ENCODE peak calls at places on chromosomes 3 and 15, in nine cellular contexts. One of them, this sample, is unnamed.

GRCh38 chr15:51865291-51865690 is 35.8 kb downstream of the TMOD3 start:
- DNase-seq in ovary: no peak
- DNase-seq in GM12878: no peak
- DNase-seq in transverse colon: no peak
- DNase-seq in HepG2: no peak
- DNase-seq in stomach: no peak
- DNase-seq in upper lobe of left lung: no peak
- DNase-seq in esophagus muscularis mucosa: no peak
- DNase-seq in tibial nerve: no peak
- DNase-seq in this sample: no peak

GRCh38 chr15:66646799-66647198 is 55.2 kb upstream of the SMAD6 start:
- DNase-seq in tibial nerve: no peak
- DNase-seq in transverse colon: no peak
- DNase-seq in esophagus muscularis mucosa: no peak
- DNase-seq in upper lobe of left lung: no peak
- DNase-seq in stomach: no peak
- DNase-seq in HepG2: no peak
- DNase-seq in GM12878: no peak
- DNase-seq in ovary: no peak
- DNase-seq in this sample: no peak

GRCh38 chr3:169998668-169999131 is 32.1 kb downstream of the SEC62 start:
- DNase-seq in esophagus muscularis mucosa: no peak
- DNase-seq in GM12878: no peak
- DNase-seq in tibial nerve: no peak
- DNase-seq in HepG2: peak
- DNase-seq in upper lobe of left lung: no peak
- DNase-seq in ovary: no peak
- DNase-seq in stomach: no peak
- DNase-seq in transverse colon: no peak
- DNase-seq in this sample: no peak

GRCh38 chr15:70259640-70260066 is 161.9 kb upstream of the TLE3 start:
- DNase-seq in esophagus muscularis mucosa: no peak
- DNase-seq in transverse colon: no peak
- DNase-seq in stomach: no peak
- DNase-seq in GM12878: no peak
- DNase-seq in ovary: no peak
- DNase-seq in tibial nerve: no peak
- DNase-seq in upper lobe of left lung: no peak
- DNase-seq in HepG2: peak
- DNase-seq in this sample: no peak

GRCh38 chr3:137110392-137110996 is 152.7 kb downstream of the IL20RB start:
- DNase-seq in GM12878: no peak
- DNase-seq in ovary: no peak
- DNase-seq in stomach: no peak
- DNase-seq in esophagus muscularis mucosa: no peak
- DNase-seq in HepG2: peak
- DNase-seq in upper lobe of left lung: no peak
- DNase-seq in transverse colon: no peak
- DNase-seq in tibial nerve: peak
- DNase-seq in this sample: no peak

GRCh38 chr15:85311647-85312046 is 68.8 kb upstream of the AKAP13 start:
- DNase-seq in stomach: no peak
- DNase-seq in tibial nerve: no peak
- DNase-seq in esophagus muscularis mucosa: no peak
- DNase-seq in GM12878: no peak
- DNase-seq in transverse colon: no peak
- DNase-seq in HepG2: no peak
- DNase-seq in upper lobe of left lung: no peak
- DNase-seq in ovary: no peak
- DNase-seq in this sample: no peak

GRCh38 chr3:121957674-121958419 is 63.6 kb downstream of the SLC15A2 start:
- DNase-seq in tibial nerve: no peak
- DNase-seq in upper lobe of left lung: peak
- DNase-seq in stomach: no peak
- DNase-seq in GM12878: peak
- DNase-seq in ovary: no peak
- DNase-seq in HepG2: no peak
- DNase-seq in esophagus muscularis mucosa: no peak
- DNase-seq in transverse colon: no peak
- DNase-seq in this sample: no peak

GRCh38 chr3:16079519-16079918 is 95.0 kb upstream of the GALNT15 start:
- DNase-seq in tibial nerve: no peak
- DNase-seq in upper lobe of left lung: no peak
- DNase-seq in transverse colon: no peak
- DNase-seq in ovary: no peak
- DNase-seq in HepG2: no peak
- DNase-seq in stomach: no peak
- DNase-seq in GM12878: no peak
- DNase-seq in esophagus muscularis mucosa: no peak
- DNase-seq in this sample: no peak

GRCh38 chr3:33139996-33140395 is 26.2 kb downstream of the CRTAP start:
- DNase-seq in tibial nerve: no peak
- DNase-seq in esophagus muscularis mucosa: no peak
- DNase-seq in upper lobe of left lung: no peak
- DNase-seq in HepG2: no peak
- DNase-seq in ovary: no peak
- DNase-seq in stomach: no peak
- DNase-seq in GM12878: no peak
- DNase-seq in transverse colon: no peak
- DNase-seq in this sample: no peak

GRCh38 chr3:29686889-29687592 is 406.2 kb downstream of the RBMS3 start:
- DNase-seq in HepG2: no peak
- DNase-seq in GM12878: peak
- DNase-seq in ovary: no peak
- DNase-seq in stomach: no peak
- DNase-seq in transverse colon: no peak
- DNase-seq in tibial nerve: no peak
- DNase-seq in upper lobe of left lung: no peak
- DNase-seq in esophagus muscularis mucosa: no peak
- DNase-seq in this sample: no peak

GRCh38 chr3:177150970-177151627 is 46.2 kb downstream of the TBL1XR1 start:
- DNase-seq in upper lobe of left lung: no peak
- DNase-seq in tibial nerve: no peak
- DNase-seq in HepG2: peak
- DNase-seq in transverse colon: no peak
- DNase-seq in ovary: no peak
- DNase-seq in esophagus muscularis mucosa: no peak
- DNase-seq in stomach: no peak
- DNase-seq in GM12878: peak
- DNase-seq in this sample: no peak

GRCh38 chr15:41870689-41871081 is 23.2 kb downstream of the SPTBN5 start:
- DNase-seq in upper lobe of left lung: no peak
- DNase-seq in ovary: peak
- DNase-seq in tibial nerve: no peak
- DNase-seq in HepG2: no peak
- DNase-seq in esophagus muscularis mucosa: no peak
- DNase-seq in transverse colon: no peak
- DNase-seq in GM12878: no peak
- DNase-seq in stomach: no peak
- DNase-seq in this sample: no peak

GRCh38 chr3:49357466-49358216 is 512 bp downstream of the GPX1 start:
- DNase-seq in stomach: peak
- DNase-seq in tibial nerve: peak
- DNase-seq in GM12878: no peak
- DNase-seq in transverse colon: peak
- DNase-seq in esophagus muscularis mucosa: no peak
- DNase-seq in HepG2: no peak
- DNase-seq in upper lobe of left lung: peak
- DNase-seq in ovary: peak
- DNase-seq in this sample: peak

GRCh38 chr3:45109736-45110135 is 36.4 kb downstream of the CDCP1 start:
- DNase-seq in transverse colon: no peak
- DNase-seq in upper lobe of left lung: no peak
- DNase-seq in ovary: no peak
- DNase-seq in stomach: no peak
- DNase-seq in GM12878: no peak
- DNase-seq in HepG2: no peak
- DNase-seq in tibial nerve: no peak
- DNase-seq in esophagus muscularis mucosa: no peak
- DNase-seq in this sample: no peak

GRCh38 chr3:45106874-45107273 is 39.3 kb downstream of the CDCP1 start:
- DNase-seq in ovary: no peak
- DNase-seq in HepG2: no peak
- DNase-seq in upper lobe of left lung: no peak
- DNase-seq in transverse colon: no peak
- DNase-seq in GM12878: no peak
- DNase-seq in tibial nerve: no peak
- DNase-seq in stomach: no peak
- DNase-seq in esophagus muscularis mucosa: no peak
- DNase-seq in this sample: no peak

GRCh38 chr3:45112939-45113338 is 33.2 kb downstream of the CDCP1 start:
- DNase-seq in stomach: no peak
- DNase-seq in GM12878: no peak
- DNase-seq in esophagus muscularis mucosa: no peak
- DNase-seq in tibial nerve: no peak
- DNase-seq in HepG2: no peak
- DNase-seq in upper lobe of left lung: no peak
- DNase-seq in ovary: no peak
- DNase-seq in transverse colon: no peak
- DNase-seq in this sample: no peak

GRCh38 chr3:45113625-45114050 is 32.5 kb downstream of the CDCP1 start:
- DNase-seq in transverse colon: no peak
- DNase-seq in GM12878: no peak
- DNase-seq in tibial nerve: no peak
- DNase-seq in ovary: no peak
- DNase-seq in HepG2: no peak
- DNase-seq in stomach: peak
- DNase-seq in esophagus muscularis mucosa: no peak
- DNase-seq in upper lobe of left lung: no peak
- DNase-seq in this sample: no peak

GRCh38 chr3:45110185-45110833 is 35.9 kb downstream of the CDCP1 start:
- DNase-seq in GM12878: no peak
- DNase-seq in ovary: no peak
- DNase-seq in esophagus muscularis mucosa: no peak
- DNase-seq in transverse colon: peak
- DNase-seq in HepG2: peak
- DNase-seq in tibial nerve: no peak
- DNase-seq in stomach: no peak
- DNase-seq in upper lobe of left lung: peak
- DNase-seq in this sample: no peak
- H3K4me3 ChIP-seq in GM12878: no peak
- H3K4me3 ChIP-seq in ovary: no peak
- H3K4me3 ChIP-seq in esophagus muscularis mucosa: no peak
- H3K4me3 ChIP-seq in transverse colon: no peak
- H3K4me3 ChIP-seq in HepG2: no peak
- H3K4me3 ChIP-seq in tibial nerve: no peak
- H3K4me3 ChIP-seq in stomach: no peak
- H3K4me3 ChIP-seq in upper lobe of left lung: peak
- H3K4me3 ChIP-seq in this sample: no peak

DNA sequence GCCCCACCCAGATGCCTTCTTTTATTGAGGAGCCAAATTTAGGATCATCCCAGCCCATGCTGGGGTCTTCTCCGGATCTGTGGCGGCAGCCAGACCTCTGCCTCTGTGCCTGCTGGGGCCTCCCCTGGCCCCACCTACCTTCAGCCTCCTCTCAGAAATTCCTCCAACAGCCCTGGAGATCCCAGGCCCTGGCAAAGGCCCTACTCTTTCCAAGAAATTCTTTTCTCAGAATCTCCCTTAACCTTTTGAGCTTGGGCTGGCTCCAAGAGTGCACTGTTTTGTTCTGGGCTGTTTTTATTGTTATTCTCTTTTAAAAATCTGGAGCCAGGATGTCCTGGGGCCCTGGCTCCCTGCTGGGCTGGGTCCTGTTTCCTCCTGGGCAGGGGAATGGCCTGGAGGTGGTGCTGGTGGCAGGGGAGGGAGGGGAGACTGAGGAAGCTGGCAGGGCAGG is 57.8 kb downstream of the GRIP2 start:
- DNase-seq in HepG2: no peak
- DNase-seq in esophagus muscularis mucosa: no peak
- DNase-seq in GM12878: no peak
- DNase-seq in stomach: no peak
- DNase-seq in upper lobe of left lung: no peak
- DNase-seq in tibial nerve: peak
- DNase-seq in ovary: peak
- DNase-seq in transverse colon: no peak
- DNase-seq in this sample: no peak
- TF ChIP-seq EP300 in HepG2: no peak
- TF ChIP-seq EP300 in esophagus muscularis mucosa: no peak
- TF ChIP-seq EP300 in GM12878: no peak
- TF ChIP-seq EP300 in stomach: no peak
- TF ChIP-seq EP300 in upper lobe of left lung: no peak
- TF ChIP-seq EP300 in tibial nerve: peak
- TF ChIP-seq EP300 in ovary: no peak
- TF ChIP-seq EP300 in transverse colon: no peak
- TF ChIP-seq EP300 in this sample: no peak

GRCh38 chr3:39166134-39166710 is 12.8 kb upstream of the CSRNP1 start:
- DNase-seq in HepG2: no peak
- DNase-seq in stomach: no peak
- DNase-seq in transverse colon: no peak
- DNase-seq in esophagus muscularis mucosa: no peak
- DNase-seq in upper lobe of left lung: no peak
- DNase-seq in GM12878: no peak
- DNase-seq in tibial nerve: no peak
- DNase-seq in ovary: no peak
- DNase-seq in this sample: no peak
- TF ChIP-seq POLR2A in HepG2: no peak
- TF ChIP-seq POLR2A in stomach: no peak
- TF ChIP-seq POLR2A in transverse colon: no peak
- TF ChIP-seq POLR2A in esophagus muscularis mucosa: no peak
- TF ChIP-seq POLR2A in upper lobe of left lung: no peak
- TF ChIP-seq POLR2A in GM12878: no peak
- TF ChIP-seq POLR2A in tibial nerve: no peak
- TF ChIP-seq POLR2A in ovary: no peak
- TF ChIP-seq POLR2A in this sample: no peak

DNA sequence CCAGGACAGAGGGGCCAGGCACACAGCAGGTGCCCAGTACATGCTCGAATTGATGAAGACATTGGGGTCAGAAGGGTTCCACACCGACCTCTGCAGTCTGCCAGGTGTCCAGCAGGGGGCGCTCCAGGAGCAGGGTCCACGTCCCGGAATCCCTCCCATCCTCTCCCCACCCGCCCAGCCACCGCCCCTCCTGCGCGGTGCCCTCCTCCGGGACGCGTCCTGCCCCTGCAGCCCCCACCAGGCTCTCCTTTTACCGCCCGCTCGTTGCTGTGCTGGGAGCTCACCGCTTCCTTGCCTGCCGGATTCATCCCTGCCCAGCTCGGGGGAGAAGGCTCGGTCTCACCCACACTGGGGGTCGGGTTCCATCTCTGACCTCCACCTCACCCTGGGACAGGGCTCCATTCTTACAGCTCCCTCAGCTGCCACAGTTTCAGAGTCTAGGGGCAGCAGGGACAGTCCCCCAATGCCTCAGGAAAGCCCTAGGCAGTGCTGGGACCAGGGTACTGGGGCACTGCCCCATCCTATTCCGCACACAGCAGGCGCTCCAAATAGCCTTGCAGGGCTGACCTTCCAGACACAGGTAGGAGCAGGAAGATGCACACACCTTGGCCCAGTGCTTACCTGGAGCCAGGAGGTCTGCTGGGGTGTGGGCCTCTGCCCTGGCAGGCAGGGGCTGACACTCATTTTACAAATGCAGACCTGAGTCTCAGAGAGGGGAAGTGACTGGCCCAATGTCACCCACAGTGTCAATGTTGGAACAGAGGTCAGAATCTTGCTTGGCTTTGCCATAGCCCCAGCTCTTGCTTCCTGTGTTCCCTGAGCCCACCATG is 31.0 kb downstream of the GRIP2 start:
- DNase-seq in esophagus muscularis mucosa: no peak
- DNase-seq in ovary: peak
- DNase-seq in tibial nerve: peak
- DNase-seq in upper lobe of left lung: peak
- DNase-seq in GM12878: no peak
- DNase-seq in stomach: peak
- DNase-seq in HepG2: peak
- DNase-seq in transverse colon: peak
- DNase-seq in this sample: peak
- H3K4me3 ChIP-seq in esophagus muscularis mucosa: no peak
- H3K4me3 ChIP-seq in ovary: no peak
- H3K4me3 ChIP-seq in tibial nerve: no peak
- H3K4me3 ChIP-seq in upper lobe of left lung: no peak
- H3K4me3 ChIP-seq in GM12878: no peak
- H3K4me3 ChIP-seq in stomach: no peak
- H3K4me3 ChIP-seq in HepG2: no peak
- H3K4me3 ChIP-seq in transverse colon: no peak
- H3K4me3 ChIP-seq in this sample: no peak

This sample was measured in suprapubic skin.